ENCODE peak calls at places on chromosomes 6 and 20, in six cellular contexts. K, I, J, S, N and T are unnamed samples.

GRCh38 chr6:131331873-131332759 is 196.8 kb downstream of the AKAP7 start:
- DNase-seq in K (no peak), I (no peak), J (no peak), S (no peak), N (no peak), T (no peak)

GRCh38 chr6:156943816-156944215 is 166.6 kb downstream of the ARID1B start:
- DNase-seq in K (no peak), I (no peak), J (no peak), S (no peak), N (no peak), T (no peak)

GRCh38 chr20:34637245-34638185 is 39.4 kb downstream of the PIGU start:
- DNase-seq in K (no peak), I (no peak), J (no peak), S (no peak), N (no peak), T (no peak)

GRCh38 chr6:36929607-36930006 is 24.9 kb upstream of the PI16 start:
- DNase-seq in K (no peak), I (no peak), J (no peak), S (no peak), N (no peak), T (no peak)

GRCh38 chr6:42251911-42252637 is 34.4 kb upstream of the MRPS10 start:
- DNase-seq in K (no peak), I (no peak), J (peak; percentile 73), S (peak; percentile 84), N (no peak), T (no peak)

GRCh38 chr6:444653-445275 is 53.2 kb downstream of the IRF4 start:
- DNase-seq in K (no peak), I (no peak), J (no peak), S (no peak), N (no peak), T (no peak)

GRCh38 chr6:93787841-93788240 is 368.5 kb upstream of the EPHA7 start:
- DNase-seq in K (no peak), I (no peak), J (no peak), S (no peak), N (no peak), T (no peak)

GRCh38 chr6:138545621-138545980 is 46.3 kb upstream of the NHSL1 start:
- DNase-seq in K (no peak), I (no peak), J (peak; percentile 44), S (peak; percentile 85), N (no peak), T (no peak)

GRCh38 chr20:33894798-33895197 is 83.7 kb downstream of the CHMP4B start:
- DNase-seq in K (no peak), I (no peak), J (no peak), S (no peak), N (no peak), T (no peak)

GRCh38 chr20:53800883-53801604 is 207.4 kb upstream of the ZNF217 start:
- DNase-seq in K (no peak), I (no peak), J (peak; percentile 80), S (no peak), N (no peak), T (no peak)

GRCh38 chr6:113994934-113995342 is 24.0 kb upstream of the HDAC2 start:
- DNase-seq in K (peak; percentile 35), I (peak; percentile 78), J (peak; percentile 55), S (no peak), N (no peak), T (no peak)
- TF ChIP-seq CTCF in K (peak; percentile 20), I (peak; percentile 48), J (peak; percentile 37), S (peak; percentile 58), N (no peak), T (peak; percentile 26)

DNA sequence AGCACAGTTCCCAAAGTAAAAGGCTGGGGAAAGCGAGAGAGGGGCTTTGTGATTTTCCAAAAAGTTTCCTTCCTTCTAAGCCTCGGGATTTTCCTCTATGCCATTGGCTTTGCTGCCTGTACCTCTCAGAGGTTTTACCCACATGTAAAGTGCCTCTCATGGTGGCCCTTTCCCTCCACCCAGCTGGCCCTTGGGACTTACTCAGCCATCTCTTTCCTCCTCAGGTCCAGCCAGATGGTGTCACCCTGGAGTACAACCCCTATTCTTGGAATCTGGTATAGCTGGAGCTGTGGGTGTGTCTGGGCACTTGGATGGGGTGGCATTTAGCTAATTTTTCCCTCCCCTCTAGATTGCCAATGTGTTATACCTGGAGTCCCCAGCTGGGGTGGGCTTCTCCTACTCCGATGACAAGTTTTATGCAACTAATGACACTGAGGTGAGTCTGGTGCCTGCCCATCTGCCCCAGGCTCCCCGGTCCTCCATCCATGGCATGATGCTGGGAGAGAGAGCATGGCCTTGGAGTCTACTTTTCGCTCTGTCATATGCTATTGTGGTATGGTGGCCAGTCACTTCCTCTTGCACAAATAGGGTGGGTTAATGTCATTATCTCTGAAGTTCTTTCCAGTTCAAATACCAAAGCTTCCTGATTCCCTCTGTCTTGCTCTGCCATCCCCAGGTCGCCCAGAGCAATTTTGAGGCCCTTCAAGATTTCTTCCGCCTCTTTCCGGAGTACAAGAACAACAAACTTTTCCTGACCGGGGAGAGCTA is 1.1 kb downstream of the CTSA start:
- DNase-seq in K (no peak), I (peak; percentile 66), J (peak; percentile 57), S (no peak), N (no peak), T (no peak)
- TF ChIP-seq CTCF in K (peak; percentile 5), I (no peak), J (no peak), S (no peak), N (no peak), T (no peak)

GRCh38 chr6:39902786-39903465 is 31.3 kb downstream of the MOCS1 start:
- DNase-seq in K (no peak), I (no peak), J (no peak), S (no peak), N (no peak), T (no peak)
- TF ChIP-seq CTCF in K (no peak), I (no peak), J (no peak), S (no peak), N (no peak), T (no peak)

DNA sequence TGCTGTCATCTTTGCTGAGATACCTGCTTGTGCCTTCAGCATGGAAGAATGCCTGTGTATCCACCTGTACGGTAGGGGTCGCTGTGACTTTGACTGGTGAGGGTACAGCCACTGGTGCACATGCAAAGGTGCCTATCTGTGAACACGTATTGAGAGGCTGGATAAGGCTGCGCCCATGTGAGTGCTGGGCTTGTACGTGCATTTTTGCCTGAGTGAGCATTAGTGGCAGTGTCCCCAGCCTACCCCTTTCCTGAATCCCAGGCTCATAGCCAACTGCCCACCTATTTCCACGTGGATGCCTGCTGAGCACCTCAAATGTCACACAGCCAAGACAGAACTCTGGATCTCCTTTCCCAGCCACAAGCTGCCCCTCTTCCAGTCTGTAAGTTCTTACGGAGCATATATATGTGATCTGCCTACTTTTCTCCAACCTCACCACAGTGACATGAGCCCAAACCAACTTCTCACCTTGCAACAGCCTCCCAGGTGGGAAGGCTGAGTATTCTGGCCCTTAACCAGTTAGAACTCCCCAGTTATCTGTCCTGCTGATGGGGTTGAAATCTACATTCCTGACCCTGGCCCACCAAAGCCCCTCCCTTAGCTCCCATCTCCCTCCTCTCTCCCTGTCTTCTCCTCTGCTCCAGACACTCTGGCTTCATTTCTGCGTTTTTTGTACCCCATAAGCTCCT is 1.1 kb upstream of the SLC2A10 start:
- DNase-seq in K (no peak), I (no peak), J (peak; percentile 90), S (no peak), N (no peak), T (no peak)
- TF ChIP-seq CTCF in K (peak; percentile 11), I (peak; percentile 42), J (peak; percentile 49), S (no peak), N (peak; percentile 17), T (no peak)

GRCh38 chr20:21798384-21798783 is 92.9 kb downstream of the PAX1 start:
- DNase-seq in K (no peak), I (no peak), J (no peak), S (no peak), N (no peak), T (no peak)

GRCh38 chr20:21801193-21801592 is 95.7 kb downstream of the PAX1 start:
- DNase-seq in K (no peak), I (no peak), J (no peak), S (no peak), N (no peak), T (no peak)

GRCh38 chr20:21796059-21796458 is 90.6 kb downstream of the PAX1 start:
- DNase-seq in K (no peak), I (no peak), J (no peak), S (no peak), N (no peak), T (no peak)
- TF ChIP-seq CTCF in K (no peak), I (no peak), J (no peak), S (no peak), N (no peak), T (no peak)